ENCODE peak calls at places on chromosomes 12 and 14, in seven cellular contexts. E, X, O, G, M, Y and B are unnamed samples.

GRCh38 chr14:26828741-26829140 is 230.9 kb upstream of the NOVA1 start:
- DNase-seq in O (no peak), G (no peak), Y (no peak), M (peak; percentile 26), X (no peak), E (no peak), B (no peak)

GRCh38 chr14:75896341-75896740 is 85.5 kb downstream of the TGFB3 start:
- DNase-seq in Y (no peak), O (no peak), E (no peak), M (no peak), X (no peak), G (no peak), B (no peak)

GRCh38 chr12:111699-112591 is 45.4 kb downstream of the IQSEC3 start:
- DNase-seq in E (no peak), Y (no peak), M (no peak), X (no peak), G (no peak), O (peak; percentile 60), B (no peak)

GRCh38 chr12:39236994-39237393 is 205.9 kb downstream of the KIF21A start:
- DNase-seq in G (no peak), X (no peak), M (peak; percentile 96), O (no peak), Y (no peak), E (no peak), B (peak; percentile 57)

GRCh38 chr12:74021937-74022336 is 515.7 kb upstream of the ATXN7L3B start:
- DNase-seq in E (peak; percentile 47), O (peak; percentile 65), G (no peak), Y (peak; percentile 91), X (peak; percentile 12), M (peak; percentile 84), B (peak; percentile 28)

GRCh38 chr12:63764481-63764880 is 15.2 kb upstream of the RXYLT1 start:
- DNase-seq in G (no peak), X (no peak), O (no peak), M (no peak), Y (peak; percentile 11), E (no peak), B (no peak)

GRCh38 chr12:64883264-64884163 is 59.1 kb downstream of the TBC1D30 start:
- DNase-seq in X (no peak), G (no peak), E (no peak), M (no peak), Y (peak; percentile 61), O (no peak), B (no peak)

GRCh38 chr12:124419292-124420040 is 124.6 kb downstream of the RFLNA start:
- DNase-seq in Y (no peak), G (no peak), E (no peak), M (no peak), X (no peak), O (no peak), B (no peak)

GRCh38 chr12:126258190-126258589 is 1193.0 kb downstream of the AACS start:
- DNase-seq in X (no peak), M (no peak), G (no peak), Y (no peak), E (no peak), O (no peak), B (no peak)

GRCh38 chr14:93752980-93753561 is 35.2 kb downstream of the PRIMA1 start:
- DNase-seq in E (no peak), M (no peak), Y (no peak), G (no peak), X (no peak), O (no peak), B (no peak)

GRCh38 chr12:11876301-11876700 is 194.4 kb upstream of the BCL2L14 start:
- DNase-seq in M (no peak), X (peak; percentile 45), G (no peak), O (no peak), E (no peak), Y (no peak), B (no peak)

GRCh38 chr14:75711796-75712211 is 50.8 kb downstream of the TTLL5 start:
- DNase-seq in O (no peak), Y (peak; percentile 28), M (peak; percentile 96), G (peak; percentile 71), X (no peak), E (no peak), B (peak; percentile 96)

GRCh38 chr12:20000229-20000869 is 368.0 kb upstream of the PDE3A start:
- DNase-seq in G (no peak), M (no peak), O (no peak), E (no peak), Y (peak; percentile 8), X (no peak), B (no peak)

GRCh38 chr12:43289412-43289811 is 262.6 kb downstream of the ADAMTS20 start:
- DNase-seq in E (no peak), G (no peak), X (no peak), M (no peak), O (no peak), Y (no peak), B (peak; percentile 47)

GRCh38 chr12:15928345-15928744 is 17.2 kb downstream of the DERA start:
- DNase-seq in X (no peak), E (no peak), Y (no peak), M (peak; percentile 64), O (no peak), G (no peak), B (peak; percentile 92)

GRCh38 chr12:132399092-132400010 is 70.0 kb upstream of the GALNT9 start:
- DNase-seq in O (no peak), M (no peak), G (no peak), Y (no peak), X (no peak), E (no peak), B (no peak)

GRCh38 chr12:121628037-121628436 is 1.7 kb downstream of the ORAI1 start:
- DNase-seq in E (peak; percentile 22), O (no peak), X (no peak), G (no peak), Y (no peak), M (peak; percentile 35), B (no peak)

GRCh38 chr12:50326636-50327284 is 43.4 kb upstream of the LIMA1 start:
- DNase-seq in M (peak; percentile 88), X (no peak), E (no peak), O (no peak), G (no peak), Y (no peak), B (peak; percentile 56)

GRCh38 chr14:56199976-56200577 is 81.9 kb downstream of the PELI2 start:
- DNase-seq in M (no peak), O (no peak), X (no peak), E (no peak), Y (no peak), G (no peak), B (peak; percentile 21)

GRCh38 chr12:51823875-51824565 is 24.5 kb downstream of the FIGNL2 start:
- DNase-seq in G (no peak), M (peak; percentile 83), X (peak; percentile 55), O (peak; percentile 36), E (no peak), Y (peak; percentile 86), B (peak; percentile 81)

GRCh38 chr14:100535287-100536131 is 51.7 kb downstream of the BEGAIN start:
- DNase-seq in O (no peak), G (no peak), E (no peak), X (peak; percentile 6), Y (no peak), M (no peak), B (no peak)

GRCh38 chr12:2053675-2054070 is 886 bp downstream of the CACNA1C start:
- DNase-seq in O (no peak), G (no peak), X (no peak), E (no peak), M (no peak), Y (peak; percentile 50), B (peak; percentile 69)

GRCh38 chr14:102074415-102074964 is 12.4 kb downstream of the HSP90AA1 start:
- DNase-seq in X (no peak), E (no peak), G (no peak), O (no peak), Y (no peak), M (no peak), B (no peak)

GRCh38 chr12:86662464-86662863 is 406.3 kb upstream of the MGAT4C start:
- DNase-seq in O (no peak), M (no peak), E (no peak), X (no peak), G (no peak), Y (no peak), B (no peak)

GRCh38 chr14:33611405-33612183 is 339.3 kb downstream of the EGLN3 start:
- DNase-seq in E (no peak), O (no peak), Y (no peak), X (no peak), M (peak; percentile 69), G (no peak), B (peak; percentile 67)

GRCh38 chr14:73437206-73437605 is 21.1 kb downstream of the NUMB start:
- DNase-seq in G (no peak), M (no peak), E (no peak), X (no peak), O (no peak), Y (no peak), B (no peak)
- TF ChIP-seq EZH2 in G (no peak), M (no peak), E (no peak), X (no peak), O (no peak), Y (no peak), B (no peak)

GRCh38 chr14:103500148-103500990 is 22.3 kb downstream of the CKB start:
- DNase-seq in E (peak; percentile 72), M (peak; percentile 81), O (peak; percentile 27), G (no peak), Y (peak; percentile 95), X (peak; percentile 71), B (peak; percentile 94)
- H3K4me2 ChIP-seq in E (no peak overlapping the region), M (no peak overlapping the region), O (no peak overlapping the region), G (no peak overlapping the region), Y (no peak overlapping the region), X (no peak overlapping the region), B (no peak overlapping the region)

DNA sequence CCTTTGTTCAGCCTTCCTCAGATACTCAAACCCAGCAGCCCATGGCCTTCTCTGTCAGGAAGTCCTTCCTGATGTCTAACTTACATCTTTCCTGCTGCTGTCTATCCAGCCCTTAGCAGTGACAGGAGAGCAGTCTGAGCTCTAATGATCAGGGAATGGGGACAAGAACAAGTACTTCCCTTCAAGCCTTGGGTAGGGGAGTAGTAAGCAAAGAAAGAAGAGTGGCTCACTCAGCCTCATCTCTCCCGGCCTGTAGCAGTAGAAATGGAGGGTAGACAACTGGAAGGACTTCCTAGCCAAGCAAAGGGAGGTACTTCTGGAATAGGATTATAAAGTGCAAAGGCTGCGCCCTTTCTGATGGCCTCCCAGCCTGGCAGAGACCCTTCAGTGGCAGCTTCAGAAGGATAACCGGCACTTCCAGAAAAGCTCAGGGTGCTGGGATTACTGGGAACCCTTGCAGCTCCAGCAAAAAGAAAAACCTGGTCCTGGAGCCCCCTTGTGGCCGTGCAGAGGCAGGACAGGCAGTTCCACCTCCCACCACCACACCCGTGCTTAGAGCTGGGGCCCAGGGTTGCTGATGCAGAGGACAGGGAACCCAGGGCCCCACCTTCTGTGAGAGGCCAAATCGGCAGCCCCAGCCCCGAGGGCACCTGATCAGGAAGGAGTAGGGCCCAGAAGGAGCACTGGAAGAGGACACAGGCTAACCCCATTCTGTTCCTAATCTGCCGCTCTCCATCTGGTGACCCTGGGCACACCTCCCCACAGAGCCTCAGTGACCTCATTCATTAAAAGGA is 12.4 kb upstream of the SMUG1 start:
- DNase-seq in M (peak; percentile 77), E (peak; percentile 84), Y (peak; percentile 90), G (no peak), O (peak; percentile 57), X (peak; percentile 71), B (peak; percentile 83)
- TF ChIP-seq EZH2 in M (no peak), E (no peak), Y (no peak), G (no peak), O (no peak), X (no peak), B (no peak)

DNA sequence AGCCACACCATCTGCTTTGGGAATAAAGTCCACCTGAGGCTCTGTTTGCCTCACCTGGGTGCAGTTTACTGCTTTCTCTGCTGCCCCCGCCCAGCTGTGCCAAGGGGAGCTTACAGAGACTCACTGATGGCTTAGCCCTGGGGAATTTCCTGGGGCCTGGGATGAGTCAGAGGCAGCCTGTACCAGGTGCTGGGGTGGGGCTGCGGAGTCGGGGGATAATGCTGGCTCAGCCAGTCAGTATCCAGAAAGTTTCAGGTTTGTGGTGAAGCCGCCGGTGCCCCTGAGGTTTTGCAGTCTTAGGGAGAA is 22.3 kb downstream of the PLEKHG3 start:
- DNase-seq in E (no peak), O (peak; percentile 27), M (peak; percentile 96), G (peak; percentile 88), X (no peak), Y (peak; percentile 56), B (peak; percentile 38)
- H3K4me2 ChIP-seq in E (no peak overlapping the region), O (peak overlapping the region; percentile 9), M (peak overlapping the region; percentile 74), G (peak overlapping the region; percentile 79), X (no peak overlapping the region), Y (peak overlapping the region; percentile 64), B (no peak overlapping the region)